ENCODE peak calls at places on chromosome 19, in four cellular contexts. H is heart left ventricle, L is fibroblast of lung, O is GM23248. U is an unnamed sample. For H3K9me3 and H3K36me3, the result is how much of the 10 kb centered on the place peaks cover.

GRCh38 chr19:6060600-6061391 is 49.5 kb downstream of the RFX2 start:
- DNase-seq in H (no peak), L (no peak), O (peak), U (no peak)

GRCh38 chr19:52007436-52007804 is 591 bp downstream of the ZNF615 start:
- DNase-seq in H (no peak), O (peak), L (no peak), U (no peak)

GRCh38 chr19:18290250-18291018 is 9.0 kb upstream of the JUND start:
- DNase-seq in L (no peak), O (peak), H (no peak), U (no peak)

GRCh38 chr19:55578761-55579747 is 1.6 kb downstream of the ZNF579 start:
- DNase-seq in O (no peak), L (no peak), H (no peak), U (no peak)

GRCh38 chr19:53172892-53173291 is 14.0 kb upstream of the ZNF347 start:
- DNase-seq in L (peak), H (no peak), O (no peak), U (no peak)

GRCh38 chr19:6242677-6243076 is 37.1 kb downstream of the MLLT1 start:
- DNase-seq in O (no peak), L (no peak), H (no peak), U (no peak)

GRCh38 chr19:14505488-14506239 is 9.7 kb upstream of the GIPC1 start:
- DNase-seq in H (peak), L (peak), O (peak), U (peak)

GRCh38 chr19:16336571-16336970 is 11.9 kb downstream of the KLF2 start:
- DNase-seq in H (no peak), O (peak), L (peak), U (no peak)

GRCh38 chr19:57056972-57057371 is 62.8 kb upstream of the USP29 start:
- DNase-seq in L (peak), H (peak), O (peak), U (peak)

GRCh38 chr19:2273356-2274184 is 8.4 kb downstream of the PEAK3 start:
- DNase-seq in H (peak), O (peak), L (peak), U (peak)

GRCh38 chr19:52170863-52171320 is 529 bp downstream of the ZNF836 start:
- DNase-seq in H (no peak), L (no peak), O (no peak), U (peak)

GRCh38 chr19:17402982-17403855 is 2.2 kb downstream of the BST2 start:
- DNase-seq in H (peak), O (peak), L (no peak), U (no peak)

GRCh38 chr19:2982983-2983350 is 5.6 kb downstream of the TLE6 start:
- DNase-seq in L (peak), H (peak), O (peak), U (peak)

GRCh38 chr19:14113762-14114414 is 3.7 kb downstream of the PRKACA start:
- DNase-seq in H (peak), O (no peak), L (no peak), U (peak)

GRCh38 chr19:8352134-8352827 is 9.2 kb upstream of the KANK3 start:
- DNase-seq in L (no peak), O (peak), H (no peak), U (no peak)

GRCh38 chr19:19110410-19111137 is 27.7 kb downstream of the TMEM161A start:
- DNase-seq in H (no peak), O (no peak), L (no peak), U (no peak)

GRCh38 chr19:56813531-56813930 is 27.0 kb downstream of the PEG3 start:
- DNase-seq in H (no peak), L (no peak), O (no peak), U (no peak)

GRCh38 chr19:1853295-1854031 is 5.2 kb upstream of the REXO1 start:
- DNase-seq in L (peak), O (peak), H (peak), U (peak)

GRCh38 chr19:22502766-22503165 is 80.6 kb upstream of the ZNF98 start:
- DNase-seq in O (no peak), L (no peak), H (no peak), U (no peak)

GRCh38 chr19:49741210-49741844 is 21.8 kb downstream of the TSKS start:
- DNase-seq in H (no peak), O (no peak), L (no peak), U (peak)

GRCh38 chr19:38015771-38016170 is 108.8 kb downstream of the SIPA1L3 start:
- DNase-seq in H (no peak), O (no peak), L (no peak), U (no peak)

GRCh38 chr19:27972291-27973040 is 1240.5 kb downstream of the UQCRFS1 start:
- DNase-seq in O (peak), L (no peak), H (no peak), U (peak)

GRCh38 chr19:54551950-54552912 is 21.4 kb upstream of the LILRA2 start:
- DNase-seq in O (no peak), L (no peak), H (no peak), U (no peak)
- H3K9me3 ChIP-seq in O (under half), L (under half), H (under half), U (under half)

GRCh38 chr19:39428309-39429112 is 7.2 kb downstream of the RPS16 start:
- DNase-seq in L (peak), H (peak), O (peak), U (peak)

GRCh38 chr19:39426170-39426569 is 9.6 kb downstream of the RPS16 start:
- DNase-seq in O (no peak), H (no peak), L (no peak), U (no peak)

GRCh38 chr19:39424934-39425333 is 10.8 kb downstream of the RPS16 start:
- DNase-seq in O (no peak), L (no peak), H (peak), U (no peak)

GRCh38 chr19:39425744-39426143 is 10.0 kb downstream of the RPS16 start:
- DNase-seq in H (no peak), L (no peak), O (no peak), U (no peak)

GRCh38 chr19:39427707-39428106 is 8.0 kb downstream of the RPS16 start:
- DNase-seq in L (no peak), H (peak), O (no peak), U (no peak)
- H3K4me3 ChIP-seq in L (no peak), H (no peak), O (no peak), U (no peak)

DNA sequence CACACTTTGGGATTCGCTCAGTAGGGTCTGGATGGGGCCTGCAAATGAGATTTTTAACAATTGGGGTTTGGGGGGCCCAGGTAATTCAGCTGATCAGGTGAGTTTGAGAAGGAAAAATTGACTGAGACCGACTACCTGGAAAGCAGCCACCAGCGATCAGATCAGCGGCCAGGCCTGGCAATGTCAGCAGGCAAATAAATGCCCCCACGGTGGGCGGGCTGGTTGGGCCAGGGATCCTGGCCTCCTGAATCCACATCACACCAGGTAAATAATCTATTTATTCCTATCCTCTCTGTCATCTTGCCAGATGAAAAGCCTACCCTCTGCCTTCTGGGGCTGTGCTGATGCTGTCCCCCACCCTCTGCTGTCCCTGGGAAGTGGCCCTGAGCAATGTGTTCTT is 9.4 kb downstream of the NAPA start:
- DNase-seq in H (no peak), L (no peak), O (no peak), U (no peak)
- H3K36me3 ChIP-seq in H (under half), L (under half), O (under half), U (half or more)

GRCh38 chr19:12272980-12273901 is 21.4 kb downstream of the ZNF44 start:
- DNase-seq in O (peak), H (no peak), L (no peak), U (no peak)
- H3K9me3 ChIP-seq in O (under half), H (half or more), L (under half), U (half or more)

GRCh38 chr19:4416268-4416667 is 13.8 kb downstream of the CHAF1A start:
- DNase-seq in L (no peak), H (peak), O (no peak), U (no peak)
- H3K4me3 ChIP-seq in L (no peak), H (no peak), O (no peak), U (no peak)

DNA sequence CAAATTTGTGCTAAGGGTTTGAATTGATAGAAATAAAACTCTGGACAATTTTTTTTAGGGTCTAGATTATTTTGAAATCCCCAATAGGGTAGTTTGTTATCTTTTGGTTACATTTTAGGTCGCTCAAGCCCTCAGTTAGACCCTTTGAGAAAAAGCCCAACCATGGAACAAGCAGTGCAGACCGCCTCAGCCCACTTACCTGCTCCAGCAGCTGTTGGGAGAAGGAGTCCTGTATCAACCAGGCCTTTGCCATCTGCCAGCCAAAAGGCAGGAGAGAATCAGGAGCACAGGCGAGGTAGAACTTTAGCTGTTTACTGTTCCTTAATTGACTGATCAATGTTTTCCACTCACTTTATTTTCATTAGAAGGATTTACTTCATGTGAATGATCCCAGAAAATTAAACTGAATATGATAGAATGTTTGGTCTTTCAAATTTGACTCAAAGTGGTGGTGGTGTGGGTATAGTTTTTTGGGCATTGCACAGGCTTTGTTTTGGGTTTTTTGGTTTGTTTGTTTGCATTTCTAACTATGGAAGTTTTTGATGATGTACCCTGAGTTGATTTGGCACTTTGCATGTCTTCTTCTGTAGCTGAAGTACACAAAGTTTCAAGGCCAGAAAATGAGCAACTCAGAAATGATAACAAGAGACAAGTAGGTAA is 39.2 kb upstream of the GARRE1 start:
- DNase-seq in H (no peak), O (no peak), L (no peak), U (no peak)
- H3K36me3 ChIP-seq in H (half or more), O (under half), L (under half), U (half or more)

DNA sequence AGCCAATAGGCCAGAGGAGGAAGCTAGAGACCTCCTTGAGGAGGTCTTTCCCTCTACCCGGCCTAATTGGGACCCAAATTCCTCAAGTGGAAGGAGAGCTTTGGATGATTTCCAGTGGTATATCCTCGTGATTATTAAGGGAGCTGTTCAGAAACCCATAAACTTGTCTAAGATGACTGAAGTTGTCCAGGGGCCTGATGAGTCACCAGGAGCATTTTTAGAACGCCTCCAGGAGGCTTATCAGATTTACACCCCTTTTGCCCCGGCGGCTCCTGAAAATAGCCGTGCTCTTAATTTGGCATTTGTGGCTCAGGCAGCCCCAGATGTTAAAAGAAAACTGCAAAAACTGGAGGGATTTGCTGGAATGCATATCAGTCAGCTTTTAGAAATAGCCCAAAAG is 198.1 kb downstream of the ZNF486 start:
- DNase-seq in O (no peak), L (no peak), H (no peak), U (no peak)
- H3K9me3 ChIP-seq in O (under half), L (under half), H (under half), U (under half)

DNA sequence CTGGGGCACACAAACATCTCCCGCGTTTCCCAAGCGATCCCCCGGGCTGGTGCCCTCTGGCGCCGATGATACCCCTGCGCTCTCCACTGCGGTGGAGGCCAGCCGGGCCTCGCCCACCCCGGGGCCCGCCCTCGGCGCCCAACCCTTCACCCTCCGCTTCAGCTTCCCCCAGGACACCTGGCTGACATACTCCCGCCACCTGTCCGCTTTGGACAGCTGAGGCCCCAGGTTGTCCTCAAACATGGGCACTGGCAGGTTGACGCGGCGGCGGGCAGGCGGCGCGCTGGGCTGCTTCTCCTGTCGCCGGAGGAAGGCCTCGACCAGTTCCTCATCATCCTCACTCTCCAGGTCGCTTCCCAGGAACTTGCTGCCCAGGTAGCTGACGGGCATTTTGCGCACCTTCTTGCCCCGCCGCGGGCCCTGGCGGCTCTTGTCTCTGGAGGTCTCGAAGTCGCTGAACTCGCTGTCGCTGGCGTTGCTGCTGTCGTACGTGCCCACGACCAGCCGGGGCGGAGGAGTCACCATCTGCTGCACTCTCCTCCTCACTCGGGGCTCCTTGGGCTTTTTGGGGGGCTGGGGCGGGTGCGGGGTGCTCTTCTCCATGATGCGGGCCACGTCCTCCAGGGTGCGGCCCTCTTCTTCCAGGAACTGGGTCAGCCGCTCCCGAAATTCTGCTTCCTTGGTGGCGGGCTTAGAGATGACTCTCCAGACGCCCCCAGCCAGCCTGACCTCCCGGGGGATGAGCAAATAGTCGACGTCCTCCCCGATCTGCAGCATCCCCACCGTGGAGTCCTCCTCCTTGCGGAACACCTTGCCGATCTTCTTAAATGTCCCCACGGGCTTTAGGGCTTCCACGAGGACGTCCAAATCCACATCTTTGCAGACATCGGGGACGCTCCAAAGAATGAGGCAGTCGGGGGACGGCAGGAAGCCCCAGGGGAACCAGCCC is 1.1 kb downstream of the CCDC8 start:
- DNase-seq in H (no peak), O (peak), L (no peak), U (no peak)
- H3K4me3 ChIP-seq in H (peak), O (peak), L (peak), U (peak)

GRCh38 chr19:41700381-41701195 is 7.8 kb upstream of the CEACAM5 start:
- DNase-seq in L (no peak), H (peak), O (no peak), U (no peak)

GRCh38 chr19:41699968-41700323 is 8.5 kb upstream of the CEACAM5 start:
- DNase-seq in H (peak), O (no peak), L (no peak), U (no peak)

GRCh38 chr19:41699231-41699967 is 9.0 kb upstream of the CEACAM5 start:
- DNase-seq in O (no peak), L (no peak), H (peak), U (no peak)

GRCh38 chr19:41697198-41697855 is 9.3 kb upstream of the CEACAM7 start:
- DNase-seq in O (no peak), L (no peak), H (peak), U (no peak)

GRCh38 chr19:41698746-41699230 is 9.6 kb upstream of the CEACAM5 start:
- DNase-seq in H (no peak), O (no peak), L (no peak), U (no peak)
- H3K36me3 ChIP-seq in H (under half), O (under half), L (under half), U (under half)